ENCODE peak calls at places on chromosome 1, in six cellular contexts. Y is stomach, I is HCEC 1CT, Z is LoVo, A is AG08396, W is breast epithelium. G is an unnamed sample.

GRCh38 chr1:116340506-116341240 is 32.4 kb upstream of the ATP1A1 start:
- DNase-seq in I (peak), Z (no peak), Y (no peak), W (no peak), A (no peak), G (no peak)

GRCh38 chr1:26922201-26922729 is 722 bp downstream of the NUDC start:
- DNase-seq in Z (no peak), A (peak), I (no peak), W (no peak), Y (no peak), G (no peak)

GRCh38 chr1:59687081-59687480 is 127.7 kb upstream of the HOOK1 start:
- DNase-seq in Z (no peak), Y (no peak), I (no peak), W (no peak), A (no peak), G (no peak)

GRCh38 chr1:234988536-234988935 is 140.1 kb downstream of the TOMM20 start:
- DNase-seq in A (no peak), W (no peak), I (no peak), Y (no peak), Z (no peak), G (no peak)

GRCh38 chr1:60573726-60574409 is 500.3 kb upstream of the C1orf87 start:
- DNase-seq in Z (peak), W (no peak), A (peak), Y (no peak), I (peak), G (peak)

GRCh38 chr1:24822887-24823286 is 77.6 kb downstream of the CLIC4 start:
- DNase-seq in Y (no peak), I (no peak), W (no peak), Z (no peak), A (no peak), G (no peak)

GRCh38 chr1:217534566-217534965 is 96.3 kb downstream of the GPATCH2 start:
- DNase-seq in Y (no peak), A (no peak), W (no peak), I (no peak), Z (no peak), G (no peak)

GRCh38 chr1:108560143-108560429 is 186 bp downstream of the EEIG2 start:
- DNase-seq in W (no peak), A (no peak), Z (no peak), I (no peak), Y (no peak), G (no peak)

GRCh38 chr1:246497331-246497915 is 9.7 kb downstream of the SMYD3 start:
- DNase-seq in Z (peak), Y (no peak), I (peak), A (peak), W (no peak), G (peak)

GRCh38 chr1:230463326-230463725 is 37.2 kb upstream of the PGBD5 start:
- DNase-seq in I (no peak), Z (no peak), W (no peak), Y (no peak), A (no peak), G (no peak)

GRCh38 chr1:212754715-212755114 is 36.9 kb downstream of the NSL1 start:
- DNase-seq in W (no peak), I (no peak), A (no peak), Y (no peak), Z (no peak), G (no peak)

GRCh38 chr1:42165511-42166210 is 1.1 kb upstream of the GUCA2A start:
- DNase-seq in W (peak), I (no peak), A (no peak), Z (peak), Y (peak), G (peak)

GRCh38 chr1:226310637-226311195 is 1.8 kb upstream of the LIN9 start:
- DNase-seq in Y (peak), A (no peak), I (no peak), Z (peak), W (no peak), G (no peak)

GRCh38 chr1:36151845-36152203 is 2.5 kb upstream of the TRAPPC3 start:
- DNase-seq in A (no peak), W (no peak), Y (no peak), Z (no peak), I (no peak), G (no peak)

GRCh38 chr1:204756349-204756748 is 70.8 kb upstream of the LRRN2 start:
- DNase-seq in Z (no peak), I (no peak), A (no peak), W (no peak), Y (no peak), G (no peak)

GRCh38 chr1:225517697-225518096 is 89.9 kb upstream of the LBR start:
- DNase-seq in A (no peak), Z (no peak), W (no peak), Y (no peak), I (no peak), G (no peak)

GRCh38 chr1:195717651-195718050 is 890.6 kb downstream of the KCNT2 start:
- DNase-seq in Y (no peak), A (peak), I (no peak), W (no peak), Z (no peak), G (peak)

GRCh38 chr1:10152709-10153284 is 57.6 kb upstream of the KIF1B start:
- DNase-seq in Y (peak), A (peak), W (no peak), I (peak), Z (no peak), G (peak)

GRCh38 chr1:220874201-220874655 is 5.0 kb upstream of the HLX start:
- DNase-seq in Z (peak), I (peak), Y (no peak), W (no peak), A (peak), G (peak)

GRCh38 chr1:150567341-150567716 is 12.1 kb downstream of the MCL1 start:
- DNase-seq in W (peak), Y (no peak), A (no peak), I (no peak), Z (no peak), G (no peak)

GRCh38 chr1:44371206-44371605 is 16.1 kb upstream of the ERI3 start:
- DNase-seq in Z (no peak), W (no peak), I (no peak), Y (no peak), A (no peak), G (no peak)

GRCh38 chr1:220227393-220227792 is 44.9 kb downstream of the RAB3GAP2 start:
- DNase-seq in A (no peak), I (no peak), Z (no peak), Y (no peak), W (no peak), G (no peak)

GRCh38 chr1:205700865-205701401 is 20.6 kb upstream of the SLC45A3 start:
- DNase-seq in W (no peak), Y (no peak), Z (no peak), A (no peak), I (no peak), G (no peak)

GRCh38 chr1:201709564-201710295 is 119.2 kb upstream of the IPO9 start:
- DNase-seq in Z (peak), Y (peak), A (peak), W (peak), I (peak), G (peak)

GRCh38 chr1:30425046-30425445 is 298.3 kb downstream of the MATN1 start:
- DNase-seq in Y (no peak), A (no peak), Z (no peak), W (no peak), I (no peak), G (no peak)